ENCODE peak calls at places on chromosomes 2 and 18, in eight cellular contexts. One of them, this sample, is unnamed.

GRCh38 chr2:234973008-234973407 is 21.2 kb downstream of the SH3BP4 start:
- DNase-seq in skeletal muscle cell: no peak
- DNase-seq in fibroblast of pulmonary artery: no peak
- DNase-seq in EH: peak; percentile 73
- DNase-seq in HuH-7.5: no peak
- DNase-seq in fibroblast of mammary gland: no peak
- DNase-seq in fibroblast of gingiva: no peak
- DNase-seq in activated T-cell treated with anti-CD3 and anti-CD28 coated beads, Interleukin-2, amount 50 U/mL, for 1 hour: no peak
- DNase-seq in this sample: no peak

GRCh38 chr2:201795608-201796477 is 10.5 kb upstream of the CDK15 start:
- DNase-seq in HuH-7.5: peak; percentile 50
- DNase-seq in fibroblast of mammary gland: peak; percentile 70
- DNase-seq in fibroblast of gingiva: peak; percentile 37
- DNase-seq in fibroblast of pulmonary artery: peak; percentile 62
- DNase-seq in activated T-cell treated with anti-CD3 and anti-CD28 coated beads, Interleukin-2, amount 50 U/mL, for 1 hour: no peak
- DNase-seq in EH: peak; percentile 77
- DNase-seq in skeletal muscle cell: no peak
- DNase-seq in this sample: peak; percentile 69

GRCh38 chr2:39313575-39313974 is 69.8 kb upstream of the CDKL4 start:
- DNase-seq in fibroblast of pulmonary artery: no peak
- DNase-seq in skeletal muscle cell: peak; percentile 31
- DNase-seq in fibroblast of gingiva: no peak
- DNase-seq in EH: peak; percentile 74
- DNase-seq in HuH-7.5: no peak
- DNase-seq in fibroblast of mammary gland: peak; percentile 54
- DNase-seq in activated T-cell treated with anti-CD3 and anti-CD28 coated beads, Interleukin-2, amount 50 U/mL, for 1 hour: no peak
- DNase-seq in this sample: peak; percentile 33

GRCh38 chr2:10957396-10957795 is 45.7 kb downstream of the KCNF1 start:
- DNase-seq in EH: peak; percentile 68
- DNase-seq in skeletal muscle cell: no peak
- DNase-seq in fibroblast of gingiva: no peak
- DNase-seq in HuH-7.5: no peak
- DNase-seq in fibroblast of pulmonary artery: no peak
- DNase-seq in activated T-cell treated with anti-CD3 and anti-CD28 coated beads, Interleukin-2, amount 50 U/mL, for 1 hour: no peak
- DNase-seq in fibroblast of mammary gland: no peak
- DNase-seq in this sample: no peak

GRCh38 chr2:142582317-142582716 is 295.1 kb upstream of the KYNU start:
- DNase-seq in fibroblast of mammary gland: no peak
- DNase-seq in HuH-7.5: no peak
- DNase-seq in fibroblast of pulmonary artery: no peak
- DNase-seq in EH: no peak
- DNase-seq in skeletal muscle cell: no peak
- DNase-seq in activated T-cell treated with anti-CD3 and anti-CD28 coated beads, Interleukin-2, amount 50 U/mL, for 1 hour: no peak
- DNase-seq in fibroblast of gingiva: no peak
- DNase-seq in this sample: no peak

GRCh38 chr18:55998071-55998522 is 410.1 kb upstream of the TCF4 start:
- DNase-seq in fibroblast of pulmonary artery: no peak
- DNase-seq in skeletal muscle cell: peak; percentile 52
- DNase-seq in EH: peak; percentile 84
- DNase-seq in fibroblast of gingiva: peak; percentile 48
- DNase-seq in fibroblast of mammary gland: peak; percentile 34
- DNase-seq in activated T-cell treated with anti-CD3 and anti-CD28 coated beads, Interleukin-2, amount 50 U/mL, for 1 hour: no peak
- DNase-seq in HuH-7.5: peak; percentile 38
- DNase-seq in this sample: peak; percentile 19

GRCh38 chr18:32769242-32770180 is 3.3 kb downstream of the KLHL14 start:
- DNase-seq in fibroblast of pulmonary artery: no peak
- DNase-seq in EH: no peak
- DNase-seq in fibroblast of gingiva: no peak
- DNase-seq in fibroblast of mammary gland: no peak
- DNase-seq in HuH-7.5: peak; percentile 41
- DNase-seq in skeletal muscle cell: no peak
- DNase-seq in activated T-cell treated with anti-CD3 and anti-CD28 coated beads, Interleukin-2, amount 50 U/mL, for 1 hour: no peak
- DNase-seq in this sample: no peak

GRCh38 chr2:14632133-14632936 is at the start of gene LRATD1:
- DNase-seq in activated T-cell treated with anti-CD3 and anti-CD28 coated beads, Interleukin-2, amount 50 U/mL, for 1 hour: no peak
- DNase-seq in fibroblast of pulmonary artery: peak; percentile 17
- DNase-seq in fibroblast of gingiva: peak; percentile 59
- DNase-seq in skeletal muscle cell: peak; percentile 60
- DNase-seq in fibroblast of mammary gland: peak; percentile 73
- DNase-seq in EH: peak; percentile 57
- DNase-seq in HuH-7.5: peak; percentile 18
- DNase-seq in this sample: peak; percentile 53

GRCh38 chr2:132253496-132254305 is 91.9 kb upstream of the ANKRD30BL start:
- DNase-seq in activated T-cell treated with anti-CD3 and anti-CD28 coated beads, Interleukin-2, amount 50 U/mL, for 1 hour: no peak
- DNase-seq in skeletal muscle cell: no peak
- DNase-seq in fibroblast of pulmonary artery: no peak
- DNase-seq in HuH-7.5: no peak
- DNase-seq in EH: no peak
- DNase-seq in fibroblast of mammary gland: no peak
- DNase-seq in fibroblast of gingiva: no peak
- DNase-seq in this sample: no peak

GRCh38 chr18:22550366-22550765 is 132.7 kb upstream of the CTAGE1 start:
- DNase-seq in EH: no peak
- DNase-seq in fibroblast of mammary gland: peak; percentile 77
- DNase-seq in activated T-cell treated with anti-CD3 and anti-CD28 coated beads, Interleukin-2, amount 50 U/mL, for 1 hour: no peak
- DNase-seq in fibroblast of gingiva: no peak
- DNase-seq in skeletal muscle cell: no peak
- DNase-seq in HuH-7.5: no peak
- DNase-seq in fibroblast of pulmonary artery: no peak
- DNase-seq in this sample: no peak

GRCh38 chr2:14544247-14544646 is 88.3 kb upstream of the LRATD1 start:
- DNase-seq in HuH-7.5: no peak
- DNase-seq in fibroblast of gingiva: no peak
- DNase-seq in fibroblast of mammary gland: no peak
- DNase-seq in fibroblast of pulmonary artery: no peak
- DNase-seq in skeletal muscle cell: no peak
- DNase-seq in activated T-cell treated with anti-CD3 and anti-CD28 coated beads, Interleukin-2, amount 50 U/mL, for 1 hour: no peak
- DNase-seq in EH: no peak
- DNase-seq in this sample: no peak

This sample was measured in cardiac muscle cell.